ENCODE peak calls at places on chromosome 1, in eight cellular contexts. F is IMR-90, G is endothelial cell of umbilical vein, O is prostate gland, A is ovary, U is uterus, I is esophagus squamous epithelium, C is H1. N is an unnamed sample.

GRCh38 chr1:5575396-5576110 is 416.7 kb downstream of the NPHP4 start:
- DNase-seq in F (no peak), G (no peak), O (no peak), A (no peak), U (no peak), I (no peak), C (peak), N (no peak)

GRCh38 chr1:228867093-228867950 is 132.0 kb downstream of the RHOU start:
- DNase-seq in F (peak), G (no peak), O (no peak), A (no peak), U (no peak), I (no peak), C (no peak), N (no peak)

GRCh38 chr1:20666804-20667203 is 5.6 kb upstream of the DDOST start:
- DNase-seq in F (peak), G (peak), O (no peak), A (no peak), U (no peak), I (no peak), C (no peak), N (peak)

GRCh38 chr1:163188947-163189346 is 13.8 kb downstream of the RGS5 start:
- DNase-seq in F (no peak), G (no peak), O (no peak), A (no peak), U (no peak), I (no peak), C (no peak), N (no peak)

GRCh38 chr1:229562686-229563085 is 4.2 kb upstream of the ABCB10 start:
- DNase-seq in F (no peak), G (no peak), O (no peak), A (no peak), U (no peak), I (no peak), C (no peak), N (no peak)

GRCh38 chr1:107272321-107272720 is 131.5 kb downstream of the NTNG1 start:
- DNase-seq in F (no peak), G (no peak), O (no peak), A (no peak), U (no peak), I (no peak), C (no peak), N (no peak)

GRCh38 chr1:63643517-63643916 is 50.3 kb downstream of the PGM1 start:
- DNase-seq in F (no peak), G (no peak), O (no peak), A (no peak), U (no peak), I (no peak), C (no peak), N (no peak)

GRCh38 chr1:40861227-40862003 is 748 bp downstream of the CITED4 start:
- DNase-seq in F (peak), G (no peak), O (no peak), A (peak), U (peak), I (no peak), C (peak), N (peak)

GRCh38 chr1:39170731-39171375 is 33.6 kb upstream of the MACF1 start:
- DNase-seq in F (peak), G (no peak), O (no peak), A (no peak), U (no peak), I (no peak), C (no peak), N (no peak)

GRCh38 chr1:79042539-79042938 is 36.0 kb upstream of the ADGRL4 start:
- DNase-seq in F (no peak), G (peak), O (no peak), A (no peak), U (no peak), I (no peak), C (no peak), N (no peak)

GRCh38 chr1:42922687-42923366 is 35.8 kb downstream of the SLC2A1 start:
- DNase-seq in F (peak), G (peak), O (peak), A (no peak), U (no peak), I (no peak), C (peak), N (peak)

GRCh38 chr1:207848234-207848633 is 62.7 kb downstream of the CD34 start:
- DNase-seq in F (peak), G (peak), O (peak), A (no peak), U (no peak), I (peak), C (no peak), N (no peak)

GRCh38 chr1:7609311-7609994 is 161.6 kb upstream of the VAMP3 start:
- DNase-seq in F (no peak), G (no peak), O (no peak), A (no peak), U (no peak), I (no peak), C (no peak), N (no peak)

GRCh38 chr1:180040034-180040433 is 85.4 kb downstream of the CEP350 start:
- DNase-seq in F (peak), G (peak), O (no peak), A (no peak), U (no peak), I (no peak), C (no peak), N (no peak)

GRCh38 chr1:24762133-24762676 is 17.0 kb downstream of the CLIC4 start:
- DNase-seq in F (peak), G (no peak), O (no peak), A (no peak), U (no peak), I (no peak), C (no peak), N (peak)

GRCh38 chr1:206419783-206420182 is 50.5 kb upstream of the IKBKE start:
- DNase-seq in F (peak), G (no peak), O (no peak), A (no peak), U (no peak), I (no peak), C (no peak), N (no peak)

GRCh38 chr1:111140680-111140967 is 601 bp downstream of the CEPT1 start:
- DNase-seq in F (peak), G (peak), O (peak), A (no peak), U (no peak), I (no peak), C (no peak), N (no peak)

GRCh38 chr1:208029381-208030319 is 118.7 kb upstream of the CD34 start:
- DNase-seq in F (peak), G (peak), O (no peak), A (peak), U (peak), I (no peak), C (no peak), N (no peak)

GRCh38 chr1:17586172-17586963 is 46.9 kb downstream of the ARHGEF10L start:
- DNase-seq in F (peak), G (no peak), O (no peak), A (no peak), U (no peak), I (no peak), C (no peak), N (no peak)

GRCh38 chr1:221227872-221228337 is 348.7 kb downstream of the HLX start:
- DNase-seq in F (no peak), G (no peak), O (no peak), A (no peak), U (no peak), I (no peak), C (no peak), N (no peak)

GRCh38 chr1:156430305-156430704 is 61.3 kb downstream of the RHBG start:
- DNase-seq in F (no peak), G (no peak), O (no peak), A (no peak), U (no peak), I (no peak), C (no peak), N (no peak)

GRCh38 chr1:244325056-244325764 is 126.5 kb downstream of the ADSS2 start:
- DNase-seq in F (peak), G (peak), O (no peak), A (no peak), U (no peak), I (no peak), C (no peak), N (no peak)

GRCh38 chr1:1247341-1247913 is 905 bp upstream of the C1QTNF12 start:
- DNase-seq in F (no peak), G (no peak), O (no peak), A (no peak), U (no peak), I (no peak), C (no peak), N (no peak)
- TF ChIP-seq POLR2A in F (no peak), G (no peak), O (no peak), A (no peak), U (no peak), I (no peak), C (no peak), N (no peak)

GRCh38 chr1:234604393-234604725 is 5.6 kb downstream of the IRF2BP2 start:
- DNase-seq in F (no peak), G (peak), O (no peak), A (no peak), U (no peak), I (no peak), C (no peak), N (no peak)

GRCh38 chr1:234603221-234604204 is 6.5 kb downstream of the IRF2BP2 start:
- DNase-seq in F (peak), G (peak), O (no peak), A (no peak), U (no peak), I (no peak), C (no peak), N (peak)

GRCh38 chr1:234605493-234605982 is 4.4 kb downstream of the IRF2BP2 start:
- DNase-seq in F (no peak), G (no peak), O (no peak), A (no peak), U (no peak), I (no peak), C (no peak), N (no peak)

GRCh38 chr1:234605983-234606730 is 3.8 kb downstream of the IRF2BP2 start:
- DNase-seq in F (peak), G (peak), O (no peak), A (no peak), U (no peak), I (no peak), C (no peak), N (peak)

DNA sequence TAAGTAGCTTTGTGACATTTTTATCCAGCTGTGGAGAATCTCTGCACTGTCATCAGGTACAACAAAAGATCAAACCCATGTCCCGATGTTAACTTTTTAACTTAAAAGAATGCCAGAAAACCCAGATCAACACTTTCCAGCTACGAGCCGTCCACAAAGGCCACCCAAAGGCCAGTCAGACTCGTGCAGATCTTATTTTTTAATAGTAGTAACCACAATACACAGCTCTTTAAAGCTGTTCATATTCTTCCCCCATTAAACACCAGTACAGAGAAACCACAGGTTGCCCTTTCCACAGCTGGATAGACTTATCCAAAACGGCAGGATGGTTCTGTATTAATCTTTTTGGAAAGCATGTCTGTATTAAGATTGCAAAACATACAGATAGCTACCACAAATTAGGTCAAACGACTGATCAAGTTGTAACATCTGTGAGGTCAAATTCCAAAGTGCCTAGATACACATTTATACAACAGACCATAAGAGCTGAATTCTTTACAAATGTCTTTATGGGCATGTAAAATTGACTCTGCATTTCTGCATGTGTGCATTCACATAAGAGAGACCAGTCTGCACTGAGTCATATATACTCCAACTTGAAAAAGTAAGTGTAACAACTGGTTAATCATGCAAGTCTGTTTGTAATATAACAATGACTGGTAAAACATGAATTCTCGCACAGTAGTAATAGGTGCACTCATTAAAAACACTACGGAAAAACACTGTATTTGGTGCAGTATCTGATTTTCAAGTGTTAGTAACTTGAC is 5.1 kb downstream of the IRF2BP2 start:
- DNase-seq in F (peak), G (peak), O (no peak), A (no peak), U (no peak), I (no peak), C (no peak), N (peak)
- TF ChIP-seq POLR2A in F (no peak), G (no peak), O (peak), A (no peak), U (no peak), I (no peak), C (no peak), N (peak)

GRCh38 chr1:27342778-27343638 is 1.2 kb downstream of the SYTL1 start:
- DNase-seq in F (no peak), G (no peak), O (peak), A (no peak), U (no peak), I (no peak), C (no peak), N (no peak)
- TF ChIP-seq POLR2A in F (no peak), G (no peak), O (peak), A (no peak), U (no peak), I (peak), C (no peak), N (peak)

GRCh38 chr1:234841710-234842231 is 231.8 kb upstream of the IRF2BP2 start:
- DNase-seq in F (peak), G (no peak), O (no peak), A (no peak), U (no peak), I (no peak), C (no peak), N (peak)
- TF ChIP-seq POLR2A in F (no peak), G (no peak), O (no peak), A (no peak), U (no peak), I (no peak), C (no peak), N (no peak)

GRCh38 chr1:112956503-112957132 is 622 bp upstream of the SLC16A1 start:
- DNase-seq in F (no peak), G (no peak), O (peak), A (no peak), U (no peak), I (no peak), C (no peak), N (peak)

GRCh38 chr1:112954945-112955677 is 885 bp downstream of the SLC16A1 start:
- DNase-seq in F (peak), G (peak), O (peak), A (peak), U (peak), I (no peak), C (peak), N (peak)

GRCh38 chr1:112957133-112957812 is 1.3 kb upstream of the SLC16A1 start:
- DNase-seq in F (peak), G (peak), O (no peak), A (peak), U (peak), I (no peak), C (peak), N (peak)

GRCh38 chr1:112954059-112954458 is 1.9 kb downstream of the SLC16A1 start:
- DNase-seq in F (peak), G (peak), O (no peak), A (no peak), U (no peak), I (no peak), C (no peak), N (peak)

DNA sequence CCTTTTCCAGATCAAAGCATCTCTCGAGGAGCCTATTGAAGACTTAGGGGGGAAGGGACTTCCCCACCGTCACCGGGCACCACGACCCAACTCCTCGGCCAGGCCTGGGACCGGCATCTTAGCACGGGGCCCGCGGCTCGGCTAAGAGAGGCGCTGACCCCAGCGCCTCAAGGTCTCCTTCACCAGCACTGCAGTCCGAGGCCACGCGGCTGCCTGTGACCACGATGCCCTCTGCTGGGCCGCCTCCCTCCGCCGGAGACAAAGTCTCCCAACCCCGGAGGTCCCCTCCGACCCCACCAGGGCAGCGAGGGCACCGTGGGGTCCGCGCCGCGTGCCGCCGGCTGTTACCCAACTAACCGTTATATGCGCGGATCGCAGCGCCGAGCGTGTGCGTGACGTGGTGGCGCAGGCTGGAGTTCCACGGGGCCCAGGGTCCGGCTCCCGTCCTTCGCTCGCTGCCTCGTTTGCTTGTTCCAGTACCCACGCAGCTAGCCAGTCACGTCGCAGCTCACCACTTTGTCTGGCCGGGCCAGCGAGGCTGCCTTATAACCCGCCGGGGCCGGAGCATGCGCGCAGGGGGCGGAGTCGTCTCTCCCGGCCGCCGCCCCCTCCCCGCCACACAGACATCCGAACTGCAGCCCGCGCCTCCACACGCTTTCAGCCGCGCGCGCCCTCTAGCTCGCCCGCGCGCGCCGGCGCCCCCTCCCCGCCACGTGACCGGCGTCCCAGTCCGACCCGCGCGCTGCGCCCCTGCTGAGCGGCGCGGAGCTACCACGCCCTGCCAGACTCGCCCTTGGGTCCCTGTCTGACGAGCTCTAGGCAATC is at the start of gene SLC16A1:
- DNase-seq in F (peak), G (peak), O (peak), A (peak), U (peak), I (peak), C (peak), N (peak)
- TF ChIP-seq POLR2A in F (peak), G (peak), O (peak), A (peak), U (peak), I (peak), C (peak), N (peak)

GRCh38 chr1:153658400-153659174 is at the start of gene SNAPIN:
- DNase-seq in F (peak), G (peak), O (peak), A (peak), U (peak), I (peak), C (peak), N (peak)
- TF ChIP-seq POLR2A in F (peak), G (peak), O (peak), A (peak), U (peak), I (peak), C (no peak), N (peak)

DNA sequence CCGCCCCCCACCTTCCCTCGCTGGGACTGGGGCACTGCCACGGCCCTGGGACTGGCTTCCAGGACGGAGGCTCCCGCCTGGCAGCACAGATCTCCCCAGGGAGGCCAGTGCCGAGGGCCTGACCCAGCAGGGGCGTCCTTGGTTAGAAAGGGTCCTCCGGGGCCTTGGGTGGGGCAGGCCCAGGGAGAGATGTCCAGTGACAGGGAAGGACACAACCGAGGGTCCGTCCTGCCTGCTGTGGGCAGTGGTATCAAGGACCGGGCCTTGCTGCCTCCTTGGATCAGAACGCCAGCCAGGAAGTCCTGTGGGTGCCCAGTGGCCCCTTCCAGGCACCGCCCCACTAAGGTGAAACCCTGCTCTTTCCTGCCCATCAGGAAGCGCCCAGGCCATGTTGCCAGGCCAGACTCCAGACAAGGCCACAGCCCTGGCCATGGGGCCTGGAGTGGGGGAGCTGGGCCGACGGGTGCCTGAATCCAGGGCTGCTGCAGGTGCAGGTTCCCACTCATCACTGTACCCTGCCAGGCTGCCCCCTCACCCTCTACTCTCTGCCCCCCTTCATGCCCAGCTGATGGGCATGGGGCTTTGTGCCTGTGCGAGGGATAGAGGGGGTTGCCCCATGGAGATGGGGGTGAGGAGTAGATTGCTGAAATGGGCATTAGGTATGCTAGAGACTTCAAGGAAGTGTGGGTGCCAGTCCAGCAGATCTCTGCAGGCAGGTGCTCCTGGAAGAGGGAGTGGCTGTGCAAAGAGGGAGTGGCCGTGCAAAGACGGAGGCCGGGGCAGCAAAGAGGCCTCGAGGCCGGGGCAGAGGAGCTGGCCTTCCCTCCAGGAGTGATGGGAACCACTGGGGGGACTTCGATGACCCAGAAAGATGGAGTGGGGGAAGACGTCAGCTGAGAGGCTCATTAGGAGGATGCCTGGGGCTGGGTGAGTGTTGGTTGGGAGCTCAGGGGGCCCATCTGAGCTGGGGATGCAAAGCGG is 2.2 kb upstream of the PRKCZ start:
- DNase-seq in F (no peak), G (no peak), O (no peak), A (no peak), U (no peak), I (no peak), C (peak), N (no peak)
- TF ChIP-seq POLR2A in F (no peak), G (no peak), O (no peak), A (no peak), U (no peak), I (no peak), C (no peak), N (no peak)

DNA sequence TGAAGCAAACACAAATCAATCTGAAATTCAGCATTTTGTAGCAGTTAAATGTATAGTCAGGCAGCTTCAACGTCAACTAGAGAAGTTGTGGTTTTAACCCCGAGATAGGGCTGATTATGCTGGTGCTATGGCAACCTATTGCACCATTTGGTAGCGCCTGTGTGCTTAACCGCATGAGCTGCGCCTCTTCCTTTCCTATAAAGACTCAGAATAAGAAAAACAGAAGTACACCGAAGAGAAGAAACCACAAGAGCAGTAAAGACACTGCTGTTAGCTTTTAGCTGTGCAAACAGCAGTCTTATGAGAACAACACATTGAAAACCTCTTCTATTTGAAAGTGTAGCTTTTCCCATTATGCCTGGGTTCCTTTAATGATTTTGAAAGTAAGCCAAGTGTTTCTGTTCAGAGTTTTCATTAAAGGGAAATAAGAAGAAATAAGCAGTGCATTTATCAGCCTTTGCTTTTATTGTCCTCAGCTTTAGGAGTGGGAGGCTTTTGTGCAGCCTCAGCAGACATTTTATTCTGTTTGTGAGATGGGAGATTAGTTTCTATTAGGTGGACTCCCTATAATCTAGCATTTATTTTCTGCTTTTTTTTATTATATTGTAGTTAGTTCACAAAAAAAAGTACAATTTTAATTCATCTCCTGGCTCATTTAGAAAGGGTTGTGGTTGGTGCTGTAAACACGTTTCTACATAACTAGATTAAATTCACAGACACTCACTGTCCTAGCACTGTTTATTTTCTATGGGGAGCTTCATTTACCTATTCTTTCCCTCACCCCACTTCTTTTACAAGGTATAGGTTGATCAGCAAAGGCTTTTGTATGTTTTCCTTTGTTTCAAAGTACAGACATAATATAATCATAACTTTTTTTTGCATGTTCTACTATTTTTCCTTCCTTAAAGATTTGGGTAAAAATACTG is 43.3 kb downstream of the PTPRC start:
- DNase-seq in F (peak), G (peak), O (peak), A (no peak), U (no peak), I (peak), C (no peak), N (peak)
- TF ChIP-seq POLR2A in F (peak), G (no peak), O (no peak), A (no peak), U (no peak), I (no peak), C (no peak), N (peak)